ENCODE peak calls at places on chromosomes 3 and 15, in four cellular contexts. A, W, F and K are unnamed samples.

GRCh38 chr3:154151969-154152368 is 30.8 kb downstream of the ARHGEF26 start:
- DNase-seq in A (no peak), W (no peak), F (peak), K (no peak)

GRCh38 chr3:79354179-79354688 is 413.6 kb downstream of the ROBO1 start:
- DNase-seq in A (no peak), W (no peak), F (peak), K (no peak)

GRCh38 chr15:76107169-76107568 is 47.4 kb downstream of the TMEM266 start:
- DNase-seq in A (no peak), W (no peak), F (peak), K (no peak)

GRCh38 chr3:89690649-89691048 is 583.2 kb downstream of the EPHA3 start:
- DNase-seq in A (no peak), W (no peak), F (peak), K (no peak)

GRCh38 chr3:4820296-4821121 is 158.7 kb upstream of the BHLHE40 start:
- DNase-seq in A (no peak), W (no peak), F (no peak), K (no peak)

GRCh38 chr3:190617185-190617584 is 103.3 kb downstream of the IL1RAP start:
- DNase-seq in A (no peak), W (no peak), F (no peak), K (no peak)

GRCh38 chr3:78494831-78495230 is 1273.0 kb downstream of the ROBO1 start:
- DNase-seq in A (no peak), W (no peak), F (no peak), K (no peak)

GRCh38 chr3:67605377-67605776 is 49.0 kb downstream of the SUCLG2 start:
- DNase-seq in A (no peak), W (no peak), F (peak), K (no peak)

GRCh38 chr3:64104691-64105101 is 81.4 kb upstream of the PSMD6 start:
- DNase-seq in A (no peak), W (no peak), F (peak), K (no peak)